ENCODE peak calls at places on chromosome 3, in ten cellular contexts. One of them, this sample, is unnamed.

GRCh38 chr3:45549961-45550360 is 44.6 kb upstream of the LIMD1 start:
- DNase-seq in MCF 10A: no peak
- DNase-seq in uterus: no peak
- DNase-seq in colonic mucosa: no peak
- DNase-seq in astrocyte of the spinal cord: no peak
- DNase-seq in upper lobe of right lung: no peak
- DNase-seq in AG09309: no peak
- DNase-seq in activated CD8-positive, alpha-beta T cell treated with anti-CD3 and anti-CD28 coated beads for 36 hours: no peak
- DNase-seq in H1: no peak
- DNase-seq in ascending aorta: no peak
- DNase-seq in this sample: no peak

GRCh38 chr3:56799251-56799882 is 2.4 kb downstream of the ARHGEF3 start:
- DNase-seq in AG09309: no peak
- DNase-seq in astrocyte of the spinal cord: peak; percentile 74
- DNase-seq in MCF 10A: peak; percentile 72
- DNase-seq in activated CD8-positive, alpha-beta T cell treated with anti-CD3 and anti-CD28 coated beads for 36 hours: peak; percentile 40
- DNase-seq in colonic mucosa: no peak
- DNase-seq in upper lobe of right lung: no peak
- DNase-seq in ascending aorta: no peak
- DNase-seq in uterus: no peak
- DNase-seq in H1: no peak
- DNase-seq in this sample: no peak

GRCh38 chr3:57158813-57159678 is 6.1 kb downstream of the IL17RD start:
- DNase-seq in AG09309: no peak
- DNase-seq in activated CD8-positive, alpha-beta T cell treated with anti-CD3 and anti-CD28 coated beads for 36 hours: peak; percentile 38
- DNase-seq in ascending aorta: no peak
- DNase-seq in H1: peak; percentile 51
- DNase-seq in MCF 10A: no peak
- DNase-seq in colonic mucosa: no peak
- DNase-seq in upper lobe of right lung: no peak
- DNase-seq in astrocyte of the spinal cord: peak; percentile 43
- DNase-seq in uterus: no peak
- DNase-seq in this sample: no peak

GRCh38 chr3:176514297-176514696 is 683.0 kb downstream of the TBL1XR1 start:
- DNase-seq in activated CD8-positive, alpha-beta T cell treated with anti-CD3 and anti-CD28 coated beads for 36 hours: peak; percentile 27
- DNase-seq in AG09309: peak; percentile 17
- DNase-seq in colonic mucosa: no peak
- DNase-seq in MCF 10A: peak; percentile 54
- DNase-seq in H1: peak; percentile 47
- DNase-seq in astrocyte of the spinal cord: peak; percentile 8
- DNase-seq in upper lobe of right lung: no peak
- DNase-seq in uterus: no peak
- DNase-seq in ascending aorta: no peak
- DNase-seq in this sample: no peak

GRCh38 chr3:100761211-100761921 is 52.1 kb downstream of the TFG start:
- DNase-seq in astrocyte of the spinal cord: no peak
- DNase-seq in colonic mucosa: no peak
- DNase-seq in upper lobe of right lung: no peak
- DNase-seq in AG09309: no peak
- DNase-seq in H1: no peak
- DNase-seq in MCF 10A: peak; percentile 32
- DNase-seq in uterus: no peak
- DNase-seq in activated CD8-positive, alpha-beta T cell treated with anti-CD3 and anti-CD28 coated beads for 36 hours: peak; percentile 45
- DNase-seq in ascending aorta: no peak
- DNase-seq in this sample: no peak

GRCh38 chr3:38117163-38117716 is 19.7 kb downstream of the ACAA1 start:
- DNase-seq in colonic mucosa: no peak
- DNase-seq in H1: no peak
- DNase-seq in AG09309: no peak
- DNase-seq in MCF 10A: peak; percentile 39
- DNase-seq in astrocyte of the spinal cord: no peak
- DNase-seq in ascending aorta: peak; percentile 64
- DNase-seq in activated CD8-positive, alpha-beta T cell treated with anti-CD3 and anti-CD28 coated beads for 36 hours: no peak
- DNase-seq in uterus: no peak
- DNase-seq in upper lobe of right lung: no peak
- DNase-seq in this sample: no peak

GRCh38 chr3:40309925-40310635 is 573 bp downstream of the EIF1B start:
- DNase-seq in AG09309: no peak
- DNase-seq in astrocyte of the spinal cord: peak; percentile 50
- DNase-seq in upper lobe of right lung: peak; percentile 84
- DNase-seq in colonic mucosa: peak; percentile 59
- DNase-seq in ascending aorta: peak; percentile 74
- DNase-seq in uterus: peak; percentile 51
- DNase-seq in H1: no peak
- DNase-seq in MCF 10A: peak; percentile 33
- DNase-seq in activated CD8-positive, alpha-beta T cell treated with anti-CD3 and anti-CD28 coated beads for 36 hours: no peak
- DNase-seq in this sample: peak; percentile 62

GRCh38 chr3:23865595-23866396 is 51.0 kb downstream of the NKIRAS1 start:
- DNase-seq in colonic mucosa: no peak
- DNase-seq in uterus: no peak
- DNase-seq in astrocyte of the spinal cord: peak; percentile 43
- DNase-seq in ascending aorta: no peak
- DNase-seq in upper lobe of right lung: no peak
- DNase-seq in activated CD8-positive, alpha-beta T cell treated with anti-CD3 and anti-CD28 coated beads for 36 hours: no peak
- DNase-seq in AG09309: no peak
- DNase-seq in MCF 10A: no peak
- DNase-seq in H1: peak; percentile 21
- DNase-seq in this sample: no peak

GRCh38 chr3:150871192-150871591 is 34.0 kb downstream of the MINDY4B start:
- DNase-seq in activated CD8-positive, alpha-beta T cell treated with anti-CD3 and anti-CD28 coated beads for 36 hours: no peak
- DNase-seq in astrocyte of the spinal cord: no peak
- DNase-seq in H1: no peak
- DNase-seq in MCF 10A: peak; percentile 91
- DNase-seq in uterus: no peak
- DNase-seq in upper lobe of right lung: no peak
- DNase-seq in AG09309: no peak
- DNase-seq in colonic mucosa: no peak
- DNase-seq in ascending aorta: no peak
- DNase-seq in this sample: no peak

GRCh38 chr3:120498947-120499346 is 48.2 kb upstream of the FSTL1 start:
- DNase-seq in activated CD8-positive, alpha-beta T cell treated with anti-CD3 and anti-CD28 coated beads for 36 hours: no peak
- DNase-seq in ascending aorta: no peak
- DNase-seq in upper lobe of right lung: no peak
- DNase-seq in AG09309: peak; percentile 97
- DNase-seq in astrocyte of the spinal cord: peak; percentile 96
- DNase-seq in MCF 10A: peak; percentile 85
- DNase-seq in H1: no peak
- DNase-seq in colonic mucosa: no peak
- DNase-seq in uterus: peak; percentile 36
- DNase-seq in this sample: no peak

GRCh38 chr3:120496278-120496975 is 45.6 kb upstream of the FSTL1 start:
- DNase-seq in MCF 10A: peak; percentile 83
- DNase-seq in ascending aorta: no peak
- DNase-seq in AG09309: peak; percentile 58
- DNase-seq in astrocyte of the spinal cord: peak; percentile 76
- DNase-seq in upper lobe of right lung: no peak
- DNase-seq in activated CD8-positive, alpha-beta T cell treated with anti-CD3 and anti-CD28 coated beads for 36 hours: no peak
- DNase-seq in colonic mucosa: no peak
- DNase-seq in uterus: no peak
- DNase-seq in H1: no peak
- DNase-seq in this sample: no peak

GRCh38 chr3:120497318-120497717 is 46.5 kb upstream of the FSTL1 start:
- DNase-seq in activated CD8-positive, alpha-beta T cell treated with anti-CD3 and anti-CD28 coated beads for 36 hours: no peak
- DNase-seq in MCF 10A: peak; percentile 84
- DNase-seq in H1: no peak
- DNase-seq in AG09309: peak; percentile 76
- DNase-seq in colonic mucosa: no peak
- DNase-seq in upper lobe of right lung: no peak
- DNase-seq in uterus: no peak
- DNase-seq in astrocyte of the spinal cord: peak; percentile 98
- DNase-seq in ascending aorta: no peak
- DNase-seq in this sample: no peak

GRCh38 chr3:120495809-120496208 is 45.0 kb upstream of the FSTL1 start:
- DNase-seq in upper lobe of right lung: no peak
- DNase-seq in H1: no peak
- DNase-seq in AG09309: no peak
- DNase-seq in MCF 10A: no peak
- DNase-seq in colonic mucosa: no peak
- DNase-seq in activated CD8-positive, alpha-beta T cell treated with anti-CD3 and anti-CD28 coated beads for 36 hours: no peak
- DNase-seq in uterus: no peak
- DNase-seq in astrocyte of the spinal cord: no peak
- DNase-seq in ascending aorta: no peak
- DNase-seq in this sample: no peak

DNA sequence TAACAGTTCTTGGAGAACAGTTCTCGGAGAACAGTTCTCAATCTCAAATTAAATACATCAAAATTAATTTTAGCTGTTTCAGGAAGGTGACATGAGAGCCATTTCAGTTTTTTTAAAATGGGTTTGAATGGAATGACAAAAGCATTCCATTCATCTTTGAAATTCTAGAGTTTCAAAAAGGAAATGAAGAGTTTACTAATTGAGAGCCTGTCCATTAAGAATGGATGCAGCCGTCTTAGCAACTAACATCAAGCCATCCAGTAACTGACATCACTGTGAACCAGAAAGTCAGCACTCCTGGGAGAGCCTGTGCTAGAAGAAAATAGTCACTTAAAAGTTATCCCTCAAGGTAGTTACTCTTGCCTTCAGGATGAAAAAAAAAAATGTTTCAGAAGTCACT is 47.0 kb upstream of the FSTL1 start:
- DNase-seq in H1: no peak
- DNase-seq in upper lobe of right lung: no peak
- DNase-seq in colonic mucosa: no peak
- DNase-seq in uterus: no peak
- DNase-seq in AG09309: no peak
- DNase-seq in activated CD8-positive, alpha-beta T cell treated with anti-CD3 and anti-CD28 coated beads for 36 hours: no peak
- DNase-seq in astrocyte of the spinal cord: peak; percentile 36
- DNase-seq in MCF 10A: no peak
- DNase-seq in ascending aorta: no peak
- DNase-seq in this sample: no peak
- TF ChIP-seq CTCF in H1: no peak
- TF ChIP-seq CTCF in upper lobe of right lung: no peak
- TF ChIP-seq CTCF in colonic mucosa: no peak
- TF ChIP-seq CTCF in uterus: no peak
- TF ChIP-seq CTCF in AG09309: no peak
- TF ChIP-seq CTCF in activated CD8-positive, alpha-beta T cell treated with anti-CD3 and anti-CD28 coated beads for 36 hours: no peak
- TF ChIP-seq CTCF in astrocyte of the spinal cord: no peak
- TF ChIP-seq CTCF in MCF 10A: no peak
- TF ChIP-seq CTCF in ascending aorta: no peak
- TF ChIP-seq CTCF in this sample: no peak

GRCh38 chr3:182949688-182950087 is 30.6 kb downstream of the DCUN1D1 start:
- DNase-seq in uterus: no peak
- DNase-seq in AG09309: no peak
- DNase-seq in H1: no peak
- DNase-seq in colonic mucosa: no peak
- DNase-seq in astrocyte of the spinal cord: no peak
- DNase-seq in activated CD8-positive, alpha-beta T cell treated with anti-CD3 and anti-CD28 coated beads for 36 hours: no peak
- DNase-seq in MCF 10A: no peak
- DNase-seq in ascending aorta: no peak
- DNase-seq in upper lobe of right lung: no peak
- DNase-seq in this sample: no peak

GRCh38 chr3:182948305-182948704 is 32.0 kb downstream of the DCUN1D1 start:
- DNase-seq in activated CD8-positive, alpha-beta T cell treated with anti-CD3 and anti-CD28 coated beads for 36 hours: no peak
- DNase-seq in upper lobe of right lung: no peak
- DNase-seq in uterus: no peak
- DNase-seq in MCF 10A: no peak
- DNase-seq in colonic mucosa: no peak
- DNase-seq in AG09309: no peak
- DNase-seq in astrocyte of the spinal cord: no peak
- DNase-seq in ascending aorta: no peak
- DNase-seq in H1: no peak
- DNase-seq in this sample: no peak

GRCh38 chr3:182947892-182948291 is 32.4 kb downstream of the DCUN1D1 start:
- DNase-seq in upper lobe of right lung: no peak
- DNase-seq in AG09309: no peak
- DNase-seq in H1: no peak
- DNase-seq in astrocyte of the spinal cord: no peak
- DNase-seq in ascending aorta: no peak
- DNase-seq in MCF 10A: no peak
- DNase-seq in colonic mucosa: no peak
- DNase-seq in activated CD8-positive, alpha-beta T cell treated with anti-CD3 and anti-CD28 coated beads for 36 hours: no peak
- DNase-seq in uterus: no peak
- DNase-seq in this sample: no peak
- TF ChIP-seq CTCF in upper lobe of right lung: no peak
- TF ChIP-seq CTCF in AG09309: no peak
- TF ChIP-seq CTCF in H1: peak; percentile 9
- TF ChIP-seq CTCF in astrocyte of the spinal cord: no peak
- TF ChIP-seq CTCF in ascending aorta: no peak
- TF ChIP-seq CTCF in MCF 10A: no peak
- TF ChIP-seq CTCF in colonic mucosa: no peak
- TF ChIP-seq CTCF in activated CD8-positive, alpha-beta T cell treated with anti-CD3 and anti-CD28 coated beads for 36 hours: no peak
- TF ChIP-seq CTCF in uterus: no peak
- TF ChIP-seq CTCF in this sample: no peak

GRCh38 chr3:170429050-170429449 is 10.4 kb downstream of the CLDN11 start:
- DNase-seq in H1: no peak
- DNase-seq in AG09309: peak; percentile 46
- DNase-seq in ascending aorta: no peak
- DNase-seq in MCF 10A: no peak
- DNase-seq in astrocyte of the spinal cord: peak; percentile 90
- DNase-seq in activated CD8-positive, alpha-beta T cell treated with anti-CD3 and anti-CD28 coated beads for 36 hours: no peak
- DNase-seq in uterus: no peak
- DNase-seq in upper lobe of right lung: no peak
- DNase-seq in colonic mucosa: no peak
- DNase-seq in this sample: no peak

GRCh38 chr3:170426240-170426797 is 7.7 kb downstream of the CLDN11 start:
- DNase-seq in colonic mucosa: no peak
- DNase-seq in uterus: no peak
- DNase-seq in activated CD8-positive, alpha-beta T cell treated with anti-CD3 and anti-CD28 coated beads for 36 hours: no peak
- DNase-seq in H1: no peak
- DNase-seq in ascending aorta: no peak
- DNase-seq in upper lobe of right lung: no peak
- DNase-seq in AG09309: no peak
- DNase-seq in astrocyte of the spinal cord: peak; percentile 74
- DNase-seq in MCF 10A: no peak
- DNase-seq in this sample: no peak

GRCh38 chr3:170428095-170428494 is 9.4 kb downstream of the CLDN11 start:
- DNase-seq in upper lobe of right lung: no peak
- DNase-seq in ascending aorta: no peak
- DNase-seq in uterus: no peak
- DNase-seq in activated CD8-positive, alpha-beta T cell treated with anti-CD3 and anti-CD28 coated beads for 36 hours: no peak
- DNase-seq in astrocyte of the spinal cord: no peak
- DNase-seq in AG09309: no peak
- DNase-seq in H1: no peak
- DNase-seq in colonic mucosa: no peak
- DNase-seq in MCF 10A: no peak
- DNase-seq in this sample: no peak

GRCh38 chr3:170432416-170432815 is 13.7 kb downstream of the CLDN11 start:
- DNase-seq in AG09309: no peak
- DNase-seq in activated CD8-positive, alpha-beta T cell treated with anti-CD3 and anti-CD28 coated beads for 36 hours: no peak
- DNase-seq in upper lobe of right lung: no peak
- DNase-seq in astrocyte of the spinal cord: no peak
- DNase-seq in colonic mucosa: no peak
- DNase-seq in ascending aorta: no peak
- DNase-seq in H1: no peak
- DNase-seq in MCF 10A: no peak
- DNase-seq in uterus: no peak
- DNase-seq in this sample: no peak

GRCh38 chr3:170431054-170431453 is 12.4 kb downstream of the CLDN11 start:
- DNase-seq in activated CD8-positive, alpha-beta T cell treated with anti-CD3 and anti-CD28 coated beads for 36 hours: no peak
- DNase-seq in uterus: no peak
- DNase-seq in ascending aorta: no peak
- DNase-seq in upper lobe of right lung: no peak
- DNase-seq in AG09309: no peak
- DNase-seq in colonic mucosa: no peak
- DNase-seq in MCF 10A: no peak
- DNase-seq in H1: no peak
- DNase-seq in astrocyte of the spinal cord: no peak
- DNase-seq in this sample: no peak
- TF ChIP-seq CTCF in activated CD8-positive, alpha-beta T cell treated with anti-CD3 and anti-CD28 coated beads for 36 hours: no peak
- TF ChIP-seq CTCF in uterus: no peak
- TF ChIP-seq CTCF in ascending aorta: no peak
- TF ChIP-seq CTCF in upper lobe of right lung: no peak
- TF ChIP-seq CTCF in AG09309: peak; percentile 18
- TF ChIP-seq CTCF in colonic mucosa: no peak
- TF ChIP-seq CTCF in MCF 10A: no peak
- TF ChIP-seq CTCF in H1: no peak
- TF ChIP-seq CTCF in astrocyte of the spinal cord: peak; percentile 16
- TF ChIP-seq CTCF in this sample: no peak

GRCh38 chr3:14925729-14926591 is 21.4 kb upstream of the NR2C2 start:
- DNase-seq in upper lobe of right lung: peak; percentile 40
- DNase-seq in ascending aorta: no peak
- DNase-seq in uterus: no peak
- DNase-seq in MCF 10A: peak; percentile 70
- DNase-seq in AG09309: peak; percentile 16
- DNase-seq in colonic mucosa: peak; percentile 54
- DNase-seq in astrocyte of the spinal cord: peak; percentile 76
- DNase-seq in activated CD8-positive, alpha-beta T cell treated with anti-CD3 and anti-CD28 coated beads for 36 hours: peak; percentile 49
- DNase-seq in H1: no peak
- DNase-seq in this sample: no peak
- TF ChIP-seq CTCF in upper lobe of right lung: peak; percentile 76
- TF ChIP-seq CTCF in ascending aorta: peak; percentile 48
- TF ChIP-seq CTCF in uterus: peak; percentile 53
- TF ChIP-seq CTCF in MCF 10A: peak; percentile 85
- TF ChIP-seq CTCF in AG09309: peak; percentile 74
- TF ChIP-seq CTCF in colonic mucosa: peak; percentile 67
- TF ChIP-seq CTCF in astrocyte of the spinal cord: peak; percentile 71
- TF ChIP-seq CTCF in activated CD8-positive, alpha-beta T cell treated with anti-CD3 and anti-CD28 coated beads for 36 hours: peak; percentile 79
- TF ChIP-seq CTCF in H1: peak; percentile 70
- TF ChIP-seq CTCF in this sample: no peak

This sample was measured in activated B cell treated with CpG ODN at 0.5 μM for 24 hours.